ENCODE peak calls at places on chromosomes 13 and 19, in ten cellular contexts. K is WTC11, N is adrenal gland, J is CD14-positive monocyte, U is OCI-LY7, S is IMR-90, Q is lung, L is dorsolateral prefrontal cortex, V is astrocyte of the cerebellum, F is tibial nerve. R is an unnamed sample.

GRCh38 chr13:78241278-78241919 is 322.8 kb upstream of the EDNRB start:
- DNase-seq in K (peak; percentile 73), N (peak; percentile 21), J (no peak), U (peak; percentile 41), S (peak; percentile 11), Q (no peak), L (peak; percentile 34), V (no peak), F (no peak), R (no peak)

GRCh38 chr13:53126803-53127202 is 98.2 kb downstream of the OLFM4 start:
- DNase-seq in K (no peak), N (no peak), J (no peak), U (no peak), S (peak; percentile 65), Q (no peak), L (no peak), V (no peak), F (peak; percentile 26), R (no peak)

GRCh38 chr19:19460761-19461265 is 54.5 kb downstream of the TSSK6 start:
- DNase-seq in K (peak; percentile 49), N (peak; percentile 66), J (peak; percentile 81), U (peak; percentile 31), S (peak; percentile 30), Q (peak; percentile 37), L (peak; percentile 82), V (no peak), F (peak; percentile 33), R (no peak)

GRCh38 chr19:55535173-55535572 is 1.8 kb downstream of the SBK2 start:
- DNase-seq in K (no peak), N (no peak), J (no peak), U (no peak), S (no peak), Q (no peak), L (no peak), V (no peak), F (no peak), R (no peak)

GRCh38 chr19:43452517-43453045 is 12.8 kb downstream of the LYPD3 start:
- DNase-seq in K (no peak), N (no peak), J (no peak), U (no peak), S (no peak), Q (no peak), L (no peak), V (no peak), F (no peak), R (no peak)

GRCh38 chr13:39186205-39186880 is 148.1 kb downstream of the NHLRC3 start:
- DNase-seq in K (no peak), N (no peak), J (no peak), U (no peak), S (no peak), Q (no peak), L (no peak), V (no peak), F (no peak), R (peak; percentile 10)

GRCh38 chr13:99150575-99151370 is 49.9 kb upstream of the UBAC2 start:
- DNase-seq in K (no peak), N (no peak), J (no peak), U (no peak), S (peak; percentile 27), Q (no peak), L (no peak), V (peak; percentile 39), F (no peak), R (peak; percentile 1)

GRCh38 chr13:22173605-22174004 is 502.7 kb downstream of the FGF9 start:
- DNase-seq in K (no peak), N (no peak), J (no peak), U (no peak), S (peak; percentile 90), Q (no peak), L (no peak), V (peak; percentile 1), F (no peak), R (peak; percentile 50)

GRCh38 chr19:8174706-8175105 is 25.3 kb upstream of the FBN3 start:
- DNase-seq in K (no peak), N (no peak), J (no peak), U (no peak), S (peak; percentile 31), Q (no peak), L (no peak), V (peak; percentile 19), F (no peak), R (peak; percentile 65)

GRCh38 chr19:7533925-7534480 is 1.5 kb upstream of the PNPLA6 start:
- DNase-seq in K (peak; percentile 83), N (peak; percentile 90), J (peak; percentile 70), U (peak; percentile 88), S (peak; percentile 85), Q (peak; percentile 85), L (peak; percentile 91), V (peak; percentile 73), F (peak; percentile 74), R (no peak)

GRCh38 chr19:54147676-54148075 is 10.1 kb downstream of the CNOT3 start:
- DNase-seq in K (no peak), N (no peak), J (no peak), U (no peak), S (peak; percentile 28), Q (no peak), L (no peak), V (no peak), F (no peak), R (no peak)

GRCh38 chr19:30448386-30449130 is 76.4 kb downstream of the ZNF536 start:
- DNase-seq in K (no peak), N (no peak), J (no peak), U (no peak), S (no peak), Q (no peak), L (no peak), V (no peak), F (no peak), R (no peak)

GRCh38 chr19:38360839-38361631 is 13.3 kb upstream of the PSMD8 start:
- DNase-seq in K (no peak), N (no peak), J (no peak), U (no peak), S (no peak), Q (no peak), L (no peak), V (no peak), F (no peak), R (no peak)

GRCh38 chr13:45615501-45616101 is at the start of gene ERICH6B:
- DNase-seq in K (peak; percentile 76), N (peak; percentile 27), J (no peak), U (no peak), S (peak; percentile 7), Q (no peak), L (peak; percentile 74), V (no peak), F (no peak), R (no peak)
- TF ChIP-seq CTCF in K (no peak), N (no peak), J (no peak), U (no peak), S (no peak), Q (no peak), L (no peak), V (no peak), F (no peak), R (no peak)

GRCh38 chr13:46679369-46680180 is 117.4 kb downstream of the ESD start:
- DNase-seq in K (no peak), N (peak; percentile 18), J (no peak), U (peak; percentile 28), S (peak; percentile 70), Q (no peak), L (no peak), V (no peak), F (no peak), R (peak; percentile 64)
- TF ChIP-seq CTCF in K (no peak), N (no peak), J (no peak), U (no peak), S (peak; percentile 24), Q (no peak), L (no peak), V (no peak), F (no peak), R (peak; percentile 33)

GRCh38 chr13:107200491-107200890 is 632.6 kb upstream of the ARGLU1 start:
- DNase-seq in K (no peak), N (no peak), J (no peak), U (no peak), S (peak; percentile 67), Q (no peak), L (no peak), V (no peak), F (no peak), R (no peak)

GRCh38 chr13:107202371-107203023 is 634.6 kb upstream of the ARGLU1 start:
- DNase-seq in K (no peak), N (peak; percentile 52), J (no peak), U (no peak), S (peak; percentile 61), Q (peak; percentile 37), L (no peak), V (no peak), F (no peak), R (no peak)

GRCh38 chr13:107208889-107209288 is 641.0 kb upstream of the ARGLU1 start:
- DNase-seq in K (no peak), N (peak; percentile 9), J (no peak), U (no peak), S (no peak), Q (no peak), L (no peak), V (no peak), F (no peak), R (no peak)

GRCh38 chr13:107205318-107206112 is 637.6 kb upstream of the ARGLU1 start:
- DNase-seq in K (peak; percentile 80), N (peak; percentile 68), J (no peak), U (peak; percentile 39), S (peak; percentile 66), Q (peak; percentile 63), L (peak; percentile 76), V (peak; percentile 33), F (peak; percentile 49), R (no peak)

DNA sequence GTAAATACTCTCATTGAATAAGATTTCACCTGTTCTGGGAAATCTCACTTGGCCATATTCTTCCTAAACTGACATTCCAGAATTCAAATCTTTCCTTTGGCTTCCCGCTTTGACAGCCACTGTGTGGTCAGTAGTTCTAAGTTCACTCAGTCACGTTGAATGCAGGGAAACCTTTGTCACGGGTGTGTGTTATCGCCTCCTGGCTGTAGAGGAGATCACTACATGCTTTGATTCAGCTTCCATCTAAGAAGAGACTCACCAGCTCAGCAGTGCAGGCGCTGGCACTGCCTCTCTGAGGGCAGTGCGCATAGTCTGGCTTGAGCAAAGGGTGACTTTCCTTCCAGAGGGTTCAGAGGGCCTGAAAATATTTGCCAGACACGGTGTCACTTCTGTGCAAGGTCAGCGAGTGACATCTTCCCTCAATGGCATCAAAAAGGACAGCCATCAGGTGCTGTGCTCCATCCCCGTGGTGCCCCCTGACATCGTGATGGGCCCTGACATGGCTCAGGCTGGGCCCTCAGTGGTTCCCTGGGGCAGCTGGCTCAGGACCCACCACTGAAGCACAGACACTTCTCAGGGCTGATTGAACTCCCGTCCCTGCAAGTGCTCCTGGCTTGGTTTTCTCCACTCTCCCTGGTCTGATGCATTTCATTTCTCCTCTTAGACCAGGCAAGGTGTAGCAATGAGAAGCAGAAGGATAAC is 635.4 kb upstream of the ARGLU1 start:
- DNase-seq in K (peak; percentile 43), N (no peak), J (no peak), U (peak; percentile 1), S (no peak), Q (no peak), L (no peak), V (no peak), F (no peak), R (no peak)
- TF ChIP-seq CTCF in K (peak; percentile 51), N (no peak), J (peak; percentile 29), U (peak; percentile 60), S (no peak), Q (no peak), L (no peak), V (peak; percentile 41), F (peak; percentile 22), R (peak; percentile 66)

DNA sequence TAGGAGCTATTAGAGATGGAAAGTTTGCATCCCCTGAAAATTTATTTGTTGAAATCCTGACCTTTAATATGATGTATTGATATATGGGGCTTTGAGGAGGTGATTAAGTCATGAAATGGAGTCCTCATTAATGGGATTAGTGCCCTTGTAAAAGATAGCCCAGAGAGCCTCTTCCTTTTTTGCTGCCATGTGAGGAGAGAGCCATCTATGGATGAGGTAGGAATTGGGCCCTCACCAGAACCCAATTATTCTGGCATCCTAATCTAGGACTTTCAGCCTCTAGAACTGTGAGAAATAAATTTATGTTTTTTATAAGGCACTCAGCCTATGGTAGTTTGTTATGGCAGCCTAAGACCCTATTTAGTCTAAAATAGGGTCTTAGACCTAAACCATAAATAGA is 250.2 kb upstream of the SLITRK1 start:
- DNase-seq in K (no peak), N (no peak), J (no peak), U (no peak), S (no peak), Q (no peak), L (no peak), V (no peak), F (no peak), R (no peak)
- TF ChIP-seq CTCF in K (no peak), N (no peak), J (no peak), U (no peak), S (no peak), Q (no peak), L (no peak), V (no peak), F (no peak), R (no peak)